ENCODE peak calls at places on chromosomes 6 and 20, in ten cellular contexts. One of them, this sample, is unnamed.

GRCh38 chr6:31377029-31377428 is 20.1 kb upstream of the HLA-B start:
- DNase-seq in HepG2: no peak
- DNase-seq in HCT116: no peak
- DNase-seq in GM23248: no peak
- DNase-seq in PC-3: no peak
- DNase-seq in GM23338: no peak
- DNase-seq in MM.1S: no peak
- DNase-seq in neural progenitor cell: no peak
- DNase-seq in fibroblast of lung: no peak
- DNase-seq in hepatocyte: no peak
- DNase-seq in this sample: no peak

GRCh38 chr20:953742-954141 is 37.6 kb upstream of the ANGPT4 start:
- DNase-seq in HepG2: no peak
- DNase-seq in HCT116: peak; percentile 48
- DNase-seq in GM23248: peak; percentile 44
- DNase-seq in PC-3: peak; percentile 28
- DNase-seq in GM23338: peak; percentile 47
- DNase-seq in MM.1S: no peak
- DNase-seq in neural progenitor cell: peak; percentile 43
- DNase-seq in fibroblast of lung: no peak
- DNase-seq in hepatocyte: no peak
- DNase-seq in this sample: no peak

GRCh38 chr20:60512436-60512835 is 554.2 kb downstream of the CDH26 start:
- DNase-seq in HepG2: peak; percentile 25
- DNase-seq in HCT116: no peak
- DNase-seq in GM23248: peak; percentile 71
- DNase-seq in PC-3: peak; percentile 5
- DNase-seq in GM23338: no peak
- DNase-seq in MM.1S: no peak
- DNase-seq in neural progenitor cell: no peak
- DNase-seq in fibroblast of lung: peak; percentile 70
- DNase-seq in hepatocyte: no peak
- DNase-seq in this sample: peak; percentile 2

GRCh38 chr20:2576317-2576727 is 39.9 kb downstream of the TMC2 start:
- DNase-seq in HepG2: no peak
- DNase-seq in HCT116: no peak
- DNase-seq in GM23248: no peak
- DNase-seq in PC-3: no peak
- DNase-seq in GM23338: no peak
- DNase-seq in MM.1S: no peak
- DNase-seq in neural progenitor cell: no peak
- DNase-seq in fibroblast of lung: no peak
- DNase-seq in hepatocyte: no peak
- DNase-seq in this sample: no peak

GRCh38 chr6:2891768-2892170 is 11.3 kb downstream of the SERPINB9 start:
- DNase-seq in HepG2: no peak
- DNase-seq in HCT116: no peak
- DNase-seq in GM23248: no peak
- DNase-seq in PC-3: peak; percentile 70
- DNase-seq in GM23338: no peak
- DNase-seq in MM.1S: no peak
- DNase-seq in neural progenitor cell: no peak
- DNase-seq in fibroblast of lung: no peak
- DNase-seq in hepatocyte: no peak
- DNase-seq in this sample: no peak

GRCh38 chr6:73511796-73512195 is 9.0 kb downstream of the EEF1A1 start:
- DNase-seq in HepG2: no peak
- DNase-seq in HCT116: no peak
- DNase-seq in GM23248: peak; percentile 14
- DNase-seq in PC-3: peak; percentile 12
- DNase-seq in GM23338: peak; percentile 24
- DNase-seq in MM.1S: no peak
- DNase-seq in neural progenitor cell: no peak
- DNase-seq in fibroblast of lung: no peak
- DNase-seq in hepatocyte: no peak
- DNase-seq in this sample: no peak

GRCh38 chr20:37911838-37912273 is 8.9 kb downstream of the VSTM2L start:
- DNase-seq in HepG2: no peak
- DNase-seq in HCT116: no peak
- DNase-seq in GM23248: peak; percentile 79
- DNase-seq in PC-3: peak; percentile 25
- DNase-seq in GM23338: peak; percentile 85
- DNase-seq in MM.1S: no peak
- DNase-seq in neural progenitor cell: peak; percentile 85
- DNase-seq in fibroblast of lung: peak; percentile 43
- DNase-seq in hepatocyte: peak; percentile 64
- DNase-seq in this sample: no peak

GRCh38 chr6:125584468-125584939 is 164.9 kb upstream of the HEY2 start:
- DNase-seq in HepG2: no peak
- DNase-seq in HCT116: no peak
- DNase-seq in GM23248: no peak
- DNase-seq in PC-3: peak; percentile 69
- DNase-seq in GM23338: peak; percentile 77
- DNase-seq in MM.1S: no peak
- DNase-seq in neural progenitor cell: peak; percentile 83
- DNase-seq in fibroblast of lung: peak; percentile 22
- DNase-seq in hepatocyte: peak; percentile 66
- DNase-seq in this sample: no peak

GRCh38 chr6:162612613-162613012 is 115.0 kb downstream of the PRKN start:
- DNase-seq in HepG2: no peak
- DNase-seq in HCT116: no peak
- DNase-seq in GM23248: no peak
- DNase-seq in PC-3: no peak
- DNase-seq in GM23338: peak; percentile 35
- DNase-seq in MM.1S: no peak
- DNase-seq in neural progenitor cell: no peak
- DNase-seq in fibroblast of lung: no peak
- DNase-seq in hepatocyte: no peak
- DNase-seq in this sample: no peak

GRCh38 chr6:157270916-157271315 is 52.4 kb downstream of the TMEM242 start:
- DNase-seq in HepG2: no peak
- DNase-seq in HCT116: no peak
- DNase-seq in GM23248: no peak
- DNase-seq in PC-3: no peak
- DNase-seq in GM23338: no peak
- DNase-seq in MM.1S: no peak
- DNase-seq in neural progenitor cell: no peak
- DNase-seq in fibroblast of lung: no peak
- DNase-seq in hepatocyte: no peak
- DNase-seq in this sample: no peak

GRCh38 chr6:112231609-112232060 is 22.7 kb downstream of the LAMA4 start:
- DNase-seq in HepG2: no peak
- DNase-seq in HCT116: no peak
- DNase-seq in GM23248: peak; percentile 65
- DNase-seq in PC-3: peak; percentile 80
- DNase-seq in GM23338: no peak
- DNase-seq in MM.1S: no peak
- DNase-seq in neural progenitor cell: no peak
- DNase-seq in fibroblast of lung: peak; percentile 78
- DNase-seq in hepatocyte: no peak
- DNase-seq in this sample: no peak

GRCh38 chr20:47122560-47122959 is 227.9 kb downstream of the EYA2 start:
- DNase-seq in HepG2: no peak
- DNase-seq in HCT116: no peak
- DNase-seq in GM23248: no peak
- DNase-seq in PC-3: no peak
- DNase-seq in GM23338: no peak
- DNase-seq in MM.1S: no peak
- DNase-seq in neural progenitor cell: no peak
- DNase-seq in fibroblast of lung: no peak
- DNase-seq in hepatocyte: no peak
- DNase-seq in this sample: no peak

GRCh38 chr6:352474-352873 is 39.1 kb upstream of the IRF4 start:
- DNase-seq in HepG2: no peak
- DNase-seq in HCT116: no peak
- DNase-seq in GM23248: no peak
- DNase-seq in PC-3: no peak
- DNase-seq in GM23338: no peak
- DNase-seq in MM.1S: no peak
- DNase-seq in neural progenitor cell: no peak
- DNase-seq in fibroblast of lung: no peak
- DNase-seq in hepatocyte: no peak
- DNase-seq in this sample: no peak

GRCh38 chr20:37337208-37337955 is 8.6 kb upstream of the SRC start:
- DNase-seq in HepG2: peak; percentile 71
- DNase-seq in HCT116: no peak
- DNase-seq in GM23248: no peak
- DNase-seq in PC-3: no peak
- DNase-seq in GM23338: no peak
- DNase-seq in MM.1S: no peak
- DNase-seq in neural progenitor cell: no peak
- DNase-seq in fibroblast of lung: no peak
- DNase-seq in hepatocyte: no peak
- DNase-seq in this sample: no peak

GRCh38 chr6:35495258-35496035 is 1.4 kb downstream of the TEAD3 start:
- DNase-seq in HepG2: no peak
- DNase-seq in HCT116: no peak
- DNase-seq in GM23248: peak; percentile 16
- DNase-seq in PC-3: no peak
- DNase-seq in GM23338: no peak
- DNase-seq in MM.1S: no peak
- DNase-seq in neural progenitor cell: no peak
- DNase-seq in fibroblast of lung: peak; percentile 52
- DNase-seq in hepatocyte: no peak
- DNase-seq in this sample: no peak

GRCh38 chr6:35496851-35497570 is at the start of gene TEAD3:
- DNase-seq in HepG2: peak; percentile 69
- DNase-seq in HCT116: no peak
- DNase-seq in GM23248: peak; percentile 82
- DNase-seq in PC-3: peak; percentile 56
- DNase-seq in GM23338: peak; percentile 92
- DNase-seq in MM.1S: peak; percentile 53
- DNase-seq in neural progenitor cell: peak; percentile 96
- DNase-seq in fibroblast of lung: peak; percentile 55
- DNase-seq in hepatocyte: peak; percentile 92
- DNase-seq in this sample: no peak

GRCh38 chr6:35494161-35494563 is 2.7 kb downstream of the TEAD3 start:
- DNase-seq in HepG2: no peak
- DNase-seq in HCT116: no peak
- DNase-seq in GM23248: peak; percentile 35
- DNase-seq in PC-3: no peak
- DNase-seq in GM23338: peak; percentile 66
- DNase-seq in MM.1S: no peak
- DNase-seq in neural progenitor cell: peak; percentile 30
- DNase-seq in fibroblast of lung: no peak
- DNase-seq in hepatocyte: no peak
- DNase-seq in this sample: no peak

GRCh38 chr6:35497571-35498406 is 910 bp upstream of the TEAD3 start:
- DNase-seq in HepG2: peak; percentile 47
- DNase-seq in HCT116: no peak
- DNase-seq in GM23248: peak; percentile 78
- DNase-seq in PC-3: no peak
- DNase-seq in GM23338: peak; percentile 90
- DNase-seq in MM.1S: peak; percentile 42
- DNase-seq in neural progenitor cell: peak; percentile 67
- DNase-seq in fibroblast of lung: peak; percentile 73
- DNase-seq in hepatocyte: peak; percentile 78
- DNase-seq in this sample: no peak

GRCh38 chr6:35496036-35496850 is 636 bp downstream of the TEAD3 start:
- DNase-seq in HepG2: peak; percentile 43
- DNase-seq in HCT116: no peak
- DNase-seq in GM23248: peak; percentile 77
- DNase-seq in PC-3: peak; percentile 47
- DNase-seq in GM23338: peak; percentile 67
- DNase-seq in MM.1S: peak; percentile 10
- DNase-seq in neural progenitor cell: peak; percentile 77
- DNase-seq in fibroblast of lung: peak; percentile 32
- DNase-seq in hepatocyte: peak; percentile 85
- DNase-seq in this sample: no peak
- H3K4me1 ChIP-seq in HepG2: peaks cover 64% of the 10 kb centered on the region
- H3K4me1 ChIP-seq in HCT116: peaks cover 55% of the 10 kb centered on the region
- H3K4me1 ChIP-seq in GM23248: peaks cover 8% of the 10 kb centered on the region
- H3K4me1 ChIP-seq in PC-3: peaks cover 38% of the 10 kb centered on the region
- H3K4me1 ChIP-seq in GM23338: peaks cover 65% of the 10 kb centered on the region
- H3K4me1 ChIP-seq in MM.1S: no peaks in the 10 kb centered on the region
- H3K4me1 ChIP-seq in neural progenitor cell: peaks cover 50% of the 10 kb centered on the region
- H3K4me1 ChIP-seq in fibroblast of lung: peaks cover 33% of the 10 kb centered on the region
- H3K4me1 ChIP-seq in hepatocyte: peaks cover 54% of the 10 kb centered on the region
- H3K4me1 ChIP-seq in this sample: peaks cover 37% of the 10 kb centered on the region

GRCh38 chr6:119347466-119348307 is 1.9 kb downstream of the MAN1A1 start:
- DNase-seq in HepG2: peak; percentile 96
- DNase-seq in HCT116: no peak
- DNase-seq in GM23248: peak; percentile 61
- DNase-seq in PC-3: peak; percentile 38
- DNase-seq in GM23338: peak; percentile 9
- DNase-seq in MM.1S: peak; percentile 80
- DNase-seq in neural progenitor cell: no peak
- DNase-seq in fibroblast of lung: peak; percentile 11
- DNase-seq in hepatocyte: peak; percentile 70
- DNase-seq in this sample: no peak
- TF ChIP-seq EZH2 in HepG2: no peak
- TF ChIP-seq EZH2 in HCT116: no peak
- TF ChIP-seq EZH2 in GM23248: no peak
- TF ChIP-seq EZH2 in PC-3: no peak
- TF ChIP-seq EZH2 in GM23338: no peak
- TF ChIP-seq EZH2 in MM.1S: no peak
- TF ChIP-seq EZH2 in neural progenitor cell: no peak
- TF ChIP-seq EZH2 in fibroblast of lung: no peak
- TF ChIP-seq EZH2 in hepatocyte: no peak
- TF ChIP-seq EZH2 in this sample: no peak

DNA sequence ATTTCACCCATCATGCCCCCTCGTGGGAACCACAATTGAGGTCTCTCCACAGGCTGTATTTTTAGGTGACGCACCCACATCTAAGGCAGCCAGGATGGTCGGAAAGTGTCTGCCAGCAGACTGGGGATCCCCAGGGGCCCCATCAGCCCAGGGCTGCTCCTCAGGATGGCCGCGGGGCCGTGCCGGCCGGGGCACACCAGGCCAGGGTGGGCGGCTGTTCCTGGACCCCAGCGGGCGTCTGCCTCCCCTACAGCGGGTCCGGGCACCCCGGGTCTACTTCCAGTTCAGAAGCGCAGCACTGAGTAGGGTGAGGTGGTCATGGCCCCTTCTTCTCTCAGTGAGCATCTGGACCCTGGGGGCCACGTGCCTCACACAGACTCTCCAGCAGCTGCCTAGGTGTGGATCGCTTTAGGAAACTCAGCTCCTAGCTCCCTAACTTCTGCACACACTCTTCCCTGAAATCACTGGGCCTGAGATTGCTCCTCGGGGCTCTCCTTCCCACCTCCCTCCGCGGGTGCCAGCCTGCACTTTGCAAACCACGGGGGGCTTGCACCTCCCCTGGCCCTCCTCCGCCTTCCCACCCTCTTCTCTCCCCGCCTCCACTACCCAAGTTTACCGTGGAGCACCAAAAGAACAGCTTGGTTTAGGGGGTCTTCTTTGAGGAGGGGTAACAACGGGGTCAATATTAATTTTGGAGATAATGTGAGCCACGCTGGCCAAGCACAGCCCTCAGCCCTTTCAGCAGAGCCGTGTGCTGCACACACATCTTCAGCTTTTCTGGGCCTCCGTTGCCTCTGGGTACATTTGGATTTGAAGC is 14.2 kb upstream of the FOXC1 start:
- DNase-seq in HepG2: no peak
- DNase-seq in HCT116: no peak
- DNase-seq in GM23248: no peak
- DNase-seq in PC-3: no peak
- DNase-seq in GM23338: no peak
- DNase-seq in MM.1S: no peak
- DNase-seq in neural progenitor cell: no peak
- DNase-seq in fibroblast of lung: no peak
- DNase-seq in hepatocyte: no peak
- DNase-seq in this sample: no peak
- H3K4me2 ChIP-seq in HepG2: peak overlapping the region; percentile 82
- H3K4me2 ChIP-seq in HCT116: peak overlapping the region; percentile 45
- H3K4me2 ChIP-seq in GM23248: peak overlapping the region; percentile 99
- H3K4me2 ChIP-seq in PC-3: peak overlapping the region; percentile 82
- H3K4me2 ChIP-seq in GM23338: no peak overlapping the region
- H3K4me2 ChIP-seq in MM.1S: peak overlapping the region; percentile 40
- H3K4me2 ChIP-seq in neural progenitor cell: no peak overlapping the region
- H3K4me2 ChIP-seq in fibroblast of lung: peak overlapping the region; percentile 98
- H3K4me2 ChIP-seq in hepatocyte: no peak overlapping the region
- H3K4me2 ChIP-seq in this sample: peak overlapping the region; percentile 7

GRCh38 chr6:166633732-166634535 is 6.9 kb upstream of the RPS6KA2 start:
- DNase-seq in HepG2: peak; percentile 20
- DNase-seq in HCT116: no peak
- DNase-seq in GM23248: peak; percentile 25
- DNase-seq in PC-3: peak; percentile 47
- DNase-seq in GM23338: no peak
- DNase-seq in MM.1S: peak; percentile 73
- DNase-seq in neural progenitor cell: no peak
- DNase-seq in fibroblast of lung: peak; percentile 36
- DNase-seq in hepatocyte: no peak
- DNase-seq in this sample: no peak
- H3K4me1 ChIP-seq in HepG2: no peaks in the 10 kb centered on the region
- H3K4me1 ChIP-seq in HCT116: peaks cover 34% of the 10 kb centered on the region
- H3K4me1 ChIP-seq in GM23248: peaks cover 20% of the 10 kb centered on the region
- H3K4me1 ChIP-seq in PC-3: no peaks in the 10 kb centered on the region
- H3K4me1 ChIP-seq in GM23338: peaks cover 26% of the 10 kb centered on the region
- H3K4me1 ChIP-seq in MM.1S: peaks cover 29% of the 10 kb centered on the region
- H3K4me1 ChIP-seq in neural progenitor cell: peaks cover 2% of the 10 kb centered on the region
- H3K4me1 ChIP-seq in fibroblast of lung: peaks cover 2% of the 10 kb centered on the region
- H3K4me1 ChIP-seq in hepatocyte: no peaks in the 10 kb centered on the region
- H3K4me1 ChIP-seq in this sample: peaks cover 4% of the 10 kb centered on the region